ENCODE peak calls at places on chromosomes 3 and 15, in seven cellular contexts. One of them, this sample, is unnamed.

GRCh38 chr3:119695480-119695879 is 7.3 kb upstream of the CFAP91 start:
- DNase-seq in colonic mucosa: no peak
- DNase-seq in psoas muscle: no peak
- DNase-seq in brain microvascular endothelial cell: no peak
- DNase-seq in lower leg skin: no peak
- DNase-seq in H7: no peak
- DNase-seq in heart right ventricle: no peak
- DNase-seq in this sample: no peak

GRCh38 chr3:185029071-185029470 is 123.8 kb downstream of the C3orf70 start:
- DNase-seq in colonic mucosa: no peak
- DNase-seq in psoas muscle: no peak
- DNase-seq in brain microvascular endothelial cell: no peak
- DNase-seq in lower leg skin: no peak
- DNase-seq in H7: no peak
- DNase-seq in heart right ventricle: no peak
- DNase-seq in this sample: no peak

GRCh38 chr3:179907784-179908482 is 128.8 kb downstream of the PEX5L start:
- DNase-seq in colonic mucosa: no peak
- DNase-seq in psoas muscle: no peak
- DNase-seq in brain microvascular endothelial cell: no peak
- DNase-seq in lower leg skin: no peak
- DNase-seq in H7: no peak
- DNase-seq in heart right ventricle: no peak
- DNase-seq in this sample: no peak

GRCh38 chr15:52179278-52180195 is 11.7 kb downstream of the GNB5 start:
- DNase-seq in colonic mucosa: peak; percentile 88
- DNase-seq in psoas muscle: peak; percentile 78
- DNase-seq in brain microvascular endothelial cell: peak; percentile 56
- DNase-seq in lower leg skin: peak; percentile 97
- DNase-seq in H7: peak; percentile 97
- DNase-seq in heart right ventricle: peak; percentile 67
- DNase-seq in this sample: peak; percentile 92

GRCh38 chr15:33309602-33310276 is 1.0 kb upstream of the RYR3 start:
- DNase-seq in colonic mucosa: peak; percentile 20
- DNase-seq in psoas muscle: peak; percentile 33
- DNase-seq in brain microvascular endothelial cell: no peak
- DNase-seq in lower leg skin: no peak
- DNase-seq in H7: peak; percentile 57
- DNase-seq in heart right ventricle: peak; percentile 12
- DNase-seq in this sample: no peak

GRCh38 chr15:32688151-32688639 is 29.6 kb upstream of the GREM1 start:
- DNase-seq in colonic mucosa: peak; percentile 23
- DNase-seq in psoas muscle: no peak
- DNase-seq in brain microvascular endothelial cell: peak; percentile 62
- DNase-seq in lower leg skin: no peak
- DNase-seq in H7: no peak
- DNase-seq in heart right ventricle: no peak
- DNase-seq in this sample: no peak

GRCh38 chr3:129305592-129306091 is 27.0 kb downstream of the HMCES start:
- DNase-seq in colonic mucosa: peak; percentile 57
- DNase-seq in psoas muscle: peak; percentile 81
- DNase-seq in brain microvascular endothelial cell: peak; percentile 84
- DNase-seq in lower leg skin: peak; percentile 94
- DNase-seq in H7: peak; percentile 98
- DNase-seq in heart right ventricle: peak; percentile 80
- DNase-seq in this sample: no peak

GRCh38 chr3:13012228-13012691 is 61.0 kb downstream of the IQSEC1 start:
- DNase-seq in colonic mucosa: peak; percentile 51
- DNase-seq in psoas muscle: peak; percentile 75
- DNase-seq in brain microvascular endothelial cell: no peak
- DNase-seq in lower leg skin: peak; percentile 94
- DNase-seq in H7: no peak
- DNase-seq in heart right ventricle: peak; percentile 64
- DNase-seq in this sample: no peak

GRCh38 chr3:14980689-14981088 is 33.3 kb downstream of the NR2C2 start:
- DNase-seq in colonic mucosa: no peak
- DNase-seq in psoas muscle: no peak
- DNase-seq in brain microvascular endothelial cell: no peak
- DNase-seq in lower leg skin: no peak
- DNase-seq in H7: no peak
- DNase-seq in heart right ventricle: no peak
- DNase-seq in this sample: no peak

GRCh38 chr3:177830411-177830849 is 633.1 kb upstream of the TBL1XR1 start:
- DNase-seq in colonic mucosa: peak; percentile 30
- DNase-seq in psoas muscle: no peak
- DNase-seq in brain microvascular endothelial cell: no peak
- DNase-seq in lower leg skin: no peak
- DNase-seq in H7: no peak
- DNase-seq in heart right ventricle: no peak
- DNase-seq in this sample: no peak

GRCh38 chr3:53224536-53224935 is 31.3 kb downstream of the TKT start:
- DNase-seq in colonic mucosa: no peak
- DNase-seq in psoas muscle: no peak
- DNase-seq in brain microvascular endothelial cell: no peak
- DNase-seq in lower leg skin: no peak
- DNase-seq in H7: no peak
- DNase-seq in heart right ventricle: no peak
- DNase-seq in this sample: no peak

GRCh38 chr15:74402873-74403589 is 30.7 kb downstream of the SEMA7A start:
- DNase-seq in colonic mucosa: peak; percentile 41
- DNase-seq in psoas muscle: no peak
- DNase-seq in brain microvascular endothelial cell: no peak
- DNase-seq in lower leg skin: no peak
- DNase-seq in H7: no peak
- DNase-seq in heart right ventricle: peak; percentile 16
- DNase-seq in this sample: no peak

GRCh38 chr15:68701886-68702285 is 118.8 kb downstream of the ANP32A start:
- DNase-seq in colonic mucosa: no peak
- DNase-seq in psoas muscle: no peak
- DNase-seq in brain microvascular endothelial cell: no peak
- DNase-seq in lower leg skin: no peak
- DNase-seq in H7: no peak
- DNase-seq in heart right ventricle: no peak
- DNase-seq in this sample: no peak

GRCh38 chr3:38281895-38282686 is at the start of gene SLC22A14:
- DNase-seq in colonic mucosa: no peak
- DNase-seq in psoas muscle: no peak
- DNase-seq in brain microvascular endothelial cell: no peak
- DNase-seq in lower leg skin: peak; percentile 76
- DNase-seq in H7: peak; percentile 78
- DNase-seq in heart right ventricle: no peak
- DNase-seq in this sample: no peak

GRCh38 chr3:55648591-55649318 is 161.6 kb upstream of the WNT5A start:
- DNase-seq in colonic mucosa: no peak
- DNase-seq in psoas muscle: no peak
- DNase-seq in brain microvascular endothelial cell: no peak
- DNase-seq in lower leg skin: no peak
- DNase-seq in H7: peak; percentile 88
- DNase-seq in heart right ventricle: no peak
- DNase-seq in this sample: no peak

GRCh38 chr3:123186695-123187094 is 15.0 kb upstream of the SEC22A start:
- DNase-seq in colonic mucosa: no peak
- DNase-seq in psoas muscle: no peak
- DNase-seq in brain microvascular endothelial cell: no peak
- DNase-seq in lower leg skin: no peak
- DNase-seq in H7: no peak
- DNase-seq in heart right ventricle: no peak
- DNase-seq in this sample: no peak

GRCh38 chr3:136630911-136631310 is 121.3 kb downstream of the STAG1 start:
- DNase-seq in colonic mucosa: no peak
- DNase-seq in psoas muscle: no peak
- DNase-seq in brain microvascular endothelial cell: no peak
- DNase-seq in lower leg skin: no peak
- DNase-seq in H7: no peak
- DNase-seq in heart right ventricle: no peak
- DNase-seq in this sample: no peak

GRCh38 chr3:29406433-29406832 is 125.6 kb downstream of the RBMS3 start:
- DNase-seq in colonic mucosa: no peak
- DNase-seq in psoas muscle: no peak
- DNase-seq in brain microvascular endothelial cell: no peak
- DNase-seq in lower leg skin: no peak
- DNase-seq in H7: no peak
- DNase-seq in heart right ventricle: no peak
- DNase-seq in this sample: no peak

GRCh38 chr3:139572847-139573672 is 33.5 kb upstream of the RBP1 start:
- DNase-seq in colonic mucosa: no peak
- DNase-seq in psoas muscle: no peak
- DNase-seq in brain microvascular endothelial cell: no peak
- DNase-seq in lower leg skin: no peak
- DNase-seq in H7: no peak
- DNase-seq in heart right ventricle: no peak
- DNase-seq in this sample: no peak

GRCh38 chr3:36796896-36797295 is 32.5 kb upstream of the DCLK3 start:
- DNase-seq in colonic mucosa: no peak
- DNase-seq in psoas muscle: no peak
- DNase-seq in brain microvascular endothelial cell: peak; percentile 72
- DNase-seq in lower leg skin: no peak
- DNase-seq in H7: no peak
- DNase-seq in heart right ventricle: no peak
- DNase-seq in this sample: no peak

GRCh38 chr3:4948395-4948794 is 30.8 kb upstream of the BHLHE40 start:
- DNase-seq in colonic mucosa: no peak
- DNase-seq in psoas muscle: no peak
- DNase-seq in brain microvascular endothelial cell: peak; percentile 47
- DNase-seq in lower leg skin: no peak
- DNase-seq in H7: no peak
- DNase-seq in heart right ventricle: no peak
- DNase-seq in this sample: no peak

GRCh38 chr3:186854146-186854545 is 11.6 kb downstream of the ADIPOQ start:
- DNase-seq in colonic mucosa: no peak
- DNase-seq in psoas muscle: no peak
- DNase-seq in brain microvascular endothelial cell: no peak
- DNase-seq in lower leg skin: no peak
- DNase-seq in H7: no peak
- DNase-seq in heart right ventricle: no peak
- DNase-seq in this sample: no peak

GRCh38 chr3:14289590-14290453 is 111.2 kb downstream of the LSM3 start:
- DNase-seq in colonic mucosa: peak; percentile 74
- DNase-seq in psoas muscle: no peak
- DNase-seq in brain microvascular endothelial cell: peak; percentile 84
- DNase-seq in lower leg skin: no peak
- DNase-seq in H7: no peak
- DNase-seq in heart right ventricle: peak; percentile 56
- DNase-seq in this sample: no peak

GRCh38 chr15:98150531-98150930 is 190.0 kb downstream of the ARRDC4 start:
- DNase-seq in colonic mucosa: no peak
- DNase-seq in psoas muscle: no peak
- DNase-seq in brain microvascular endothelial cell: no peak
- DNase-seq in lower leg skin: no peak
- DNase-seq in H7: no peak
- DNase-seq in heart right ventricle: no peak
- DNase-seq in this sample: no peak

GRCh38 chr15:82810863-82811421 is 1.5 kb downstream of the WHAMM start:
- DNase-seq in colonic mucosa: no peak
- DNase-seq in psoas muscle: no peak
- DNase-seq in brain microvascular endothelial cell: no peak
- DNase-seq in lower leg skin: no peak
- DNase-seq in H7: no peak
- DNase-seq in heart right ventricle: no peak
- DNase-seq in this sample: no peak

GRCh38 chr3:72663429-72663828 is 184.8 kb downstream of the SHQ1 start:
- DNase-seq in colonic mucosa: no peak
- DNase-seq in psoas muscle: no peak
- DNase-seq in brain microvascular endothelial cell: no peak
- DNase-seq in lower leg skin: no peak
- DNase-seq in H7: no peak
- DNase-seq in heart right ventricle: no peak
- DNase-seq in this sample: no peak

GRCh38 chr15:89828324-89829145 is 13.9 kb upstream of the ANPEP start:
- DNase-seq in colonic mucosa: peak; percentile 53
- DNase-seq in psoas muscle: peak; percentile 67
- DNase-seq in brain microvascular endothelial cell: peak; percentile 38
- DNase-seq in lower leg skin: peak; percentile 90
- DNase-seq in H7: peak; percentile 73
- DNase-seq in heart right ventricle: peak; percentile 51
- DNase-seq in this sample: no peak

GRCh38 chr3:24042174-24042878 is 97.2 kb downstream of the NR1D2 start:
- DNase-seq in colonic mucosa: no peak
- DNase-seq in psoas muscle: no peak
- DNase-seq in brain microvascular endothelial cell: no peak
- DNase-seq in lower leg skin: no peak
- DNase-seq in H7: no peak
- DNase-seq in heart right ventricle: peak; percentile 19
- DNase-seq in this sample: no peak
- H3K4me3 ChIP-seq in colonic mucosa: no peak overlapping the region
- H3K4me3 ChIP-seq in psoas muscle: no peak overlapping the region
- H3K4me3 ChIP-seq in brain microvascular endothelial cell: no peak overlapping the region
- H3K4me3 ChIP-seq in lower leg skin: no peak overlapping the region
- H3K4me3 ChIP-seq in H7: no peak overlapping the region
- H3K4me3 ChIP-seq in heart right ventricle: peak overlapping the region; percentile 13
- H3K4me3 ChIP-seq in this sample: peak overlapping the region; percentile 11

GRCh38 chr3:147409143-147410121 is at the start of gene ZIC1:
- DNase-seq in colonic mucosa: no peak
- DNase-seq in psoas muscle: no peak
- DNase-seq in brain microvascular endothelial cell: peak; percentile 86
- DNase-seq in lower leg skin: peak; percentile 93
- DNase-seq in H7: peak; percentile 96
- DNase-seq in heart right ventricle: no peak
- DNase-seq in this sample: no peak
- H3K4me3 ChIP-seq in colonic mucosa: peak within 1 kb of the TSS; percentile 12
- H3K4me3 ChIP-seq in psoas muscle: peak within 1 kb of the TSS; percentile 75
- H3K4me3 ChIP-seq in brain microvascular endothelial cell: peak within 1 kb of the TSS; percentile 72
- H3K4me3 ChIP-seq in lower leg skin: peak within 1 kb of the TSS; percentile 32
- H3K4me3 ChIP-seq in H7: peak within 1 kb of the TSS; percentile 40
- H3K4me3 ChIP-seq in heart right ventricle: peak within 1 kb of the TSS; percentile 49
- H3K4me3 ChIP-seq in this sample: peak within 1 kb of the TSS; percentile 47

DNA sequence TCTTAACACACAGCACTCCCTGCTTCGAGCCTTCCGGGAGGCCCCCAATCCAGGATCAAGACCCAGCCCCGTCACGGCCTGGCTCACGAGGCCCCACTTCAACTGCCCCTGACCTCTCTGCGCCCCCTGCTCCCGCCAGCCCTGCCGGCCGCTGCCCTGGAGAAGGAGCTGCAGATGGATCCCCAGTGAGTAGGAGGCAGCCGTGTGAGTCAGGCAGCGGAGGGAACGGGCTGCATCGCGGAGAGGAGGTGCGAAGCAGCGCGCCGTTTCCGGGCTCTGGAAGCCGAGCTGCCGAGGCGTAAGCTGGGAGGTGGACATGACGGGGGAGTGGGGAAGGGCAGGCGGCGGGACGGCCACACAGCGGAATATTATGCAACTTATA is 133.4 kb downstream of the TPRA1 start:
- DNase-seq in colonic mucosa: no peak
- DNase-seq in psoas muscle: peak; percentile 46
- DNase-seq in brain microvascular endothelial cell: peak; percentile 64
- DNase-seq in lower leg skin: no peak
- DNase-seq in H7: peak; percentile 88
- DNase-seq in heart right ventricle: no peak
- DNase-seq in this sample: peak; percentile 67
- H3K4me3 ChIP-seq in colonic mucosa: peak overlapping the region; percentile 13
- H3K4me3 ChIP-seq in psoas muscle: no peak overlapping the region
- H3K4me3 ChIP-seq in brain microvascular endothelial cell: peak overlapping the region; percentile 33
- H3K4me3 ChIP-seq in lower leg skin: no peak overlapping the region
- H3K4me3 ChIP-seq in H7: peak overlapping the region; percentile 62
- H3K4me3 ChIP-seq in heart right ventricle: no peak overlapping the region
- H3K4me3 ChIP-seq in this sample: peak overlapping the region; percentile 32

DNA sequence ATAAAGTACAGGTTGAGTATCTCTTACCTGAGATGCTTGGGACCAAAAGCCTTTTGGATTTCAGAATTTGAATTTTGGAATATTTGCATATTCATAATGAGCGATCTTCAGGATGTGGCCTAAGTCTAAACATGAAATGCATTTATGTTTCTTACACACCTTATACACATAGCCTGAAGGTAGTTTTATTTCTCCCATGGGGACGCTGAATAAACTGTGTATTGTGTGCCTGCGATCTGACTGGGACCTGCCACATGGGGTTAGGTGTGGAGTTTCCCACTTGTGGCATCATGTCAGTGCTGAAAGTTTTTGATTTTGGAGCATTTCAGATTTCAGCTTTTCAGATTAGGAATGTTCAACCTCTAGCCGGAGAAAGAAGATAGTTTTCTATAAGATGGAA is 35.5 kb downstream of the UBE2E2 start:
- DNase-seq in colonic mucosa: no peak
- DNase-seq in psoas muscle: no peak
- DNase-seq in brain microvascular endothelial cell: no peak
- DNase-seq in lower leg skin: no peak
- DNase-seq in H7: no peak
- DNase-seq in heart right ventricle: no peak
- DNase-seq in this sample: no peak
- H3K4me3 ChIP-seq in colonic mucosa: no peak overlapping the region
- H3K4me3 ChIP-seq in psoas muscle: no peak overlapping the region
- H3K4me3 ChIP-seq in brain microvascular endothelial cell: no peak overlapping the region
- H3K4me3 ChIP-seq in lower leg skin: no peak overlapping the region
- H3K4me3 ChIP-seq in H7: no peak overlapping the region
- H3K4me3 ChIP-seq in heart right ventricle: no peak overlapping the region
- H3K4me3 ChIP-seq in this sample: no peak overlapping the region

This sample was measured in suprapubic skin.